ENCODE peak calls at places on chromosomes 3 and 15, in ten cellular contexts. T is activated CD4-positive, alpha-beta T cell treated with anti-CD3 and anti-CD28 coated beads, Interleukin-2, amount 50 U/mL, for 4 hours; Z is NCI-H1105; O is ACHN; P is SK-N-SH; V is omental fat pad; M is endothelial cell; R is vagina; U is NCI-H1930; L is M059J. A is an unnamed sample.

GRCh38 chr3:122324871-122325323 is at the start of gene CSTA:
- DNase-seq in P (no peak), T (no peak), O (no peak), U (no peak), R (no peak), Z (no peak), V (no peak), L (no peak), M (no peak), A (no peak)

GRCh38 chr3:12716605-12717121 is 42.4 kb downstream of the TMEM40 start:
- DNase-seq in R (no peak), L (no peak), O (no peak), M (no peak), P (no peak), V (no peak), U (no peak), T (no peak), Z (no peak), A (no peak)

GRCh38 chr15:88697276-88697675 is 58.5 kb downstream of the ISG20 start:
- DNase-seq in P (no peak), L (no peak), V (no peak), Z (no peak), M (no peak), R (no peak), T (no peak), U (no peak), O (no peak), A (no peak)

GRCh38 chr3:171753025-171753472 is 57.2 kb downstream of the PLD1 start:
- DNase-seq in M (no peak), Z (no peak), V (no peak), T (no peak), P (no peak), O (no peak), L (no peak), U (no peak), R (no peak), A (no peak)

GRCh38 chr3:79517766-79518413 is 249.9 kb downstream of the ROBO1 start:
- DNase-seq in V (no peak), R (no peak), O (peak; percentile 48), T (no peak), Z (no peak), U (peak; percentile 6), L (peak; percentile 39), M (peak; percentile 39), P (peak; percentile 29), A (no peak)

GRCh38 chr3:23776352-23776891 is 29.3 kb upstream of the UBE2E1 start:
- DNase-seq in V (no peak), M (no peak), L (peak; percentile 20), U (no peak), Z (no peak), T (no peak), R (no peak), P (no peak), O (no peak), A (no peak)

GRCh38 chr3:154954750-154955149 is 125.4 kb upstream of the MME start:
- DNase-seq in U (no peak), R (no peak), Z (no peak), P (no peak), V (no peak), T (no peak), O (peak; percentile 24), M (no peak), L (peak; percentile 36), A (no peak)

GRCh38 chr15:63015618-63016017 is 26.9 kb upstream of the TPM1 start:
- DNase-seq in M (no peak), P (no peak), O (peak; percentile 73), Z (no peak), R (no peak), L (peak; percentile 87), T (no peak), U (no peak), V (no peak), A (no peak)

GRCh38 chr15:32849769-32850668 is 132.2 kb downstream of the GREM1 start:
- DNase-seq in V (no peak), P (no peak), O (no peak), L (peak; percentile 96), T (no peak), Z (no peak), R (no peak), U (no peak), M (no peak), A (no peak)

GRCh38 chr3:145124886-145125285 is 1036.1 kb downstream of the PLOD2 start:
- DNase-seq in R (no peak), M (no peak), Z (no peak), L (no peak), P (no peak), U (no peak), V (no peak), T (no peak), O (no peak), A (no peak)

GRCh38 chr15:33735637-33736247 is 232.6 kb upstream of the CHRM5 start:
- DNase-seq in T (no peak), R (no peak), M (peak; percentile 36), O (peak; percentile 41), Z (peak; percentile 34), U (no peak), V (no peak), L (peak; percentile 44), P (peak; percentile 51), A (peak; percentile 18)

GRCh38 chr3:172239218-172239738 is 199.9 kb downstream of the FNDC3B start:
- DNase-seq in Z (no peak), T (no peak), R (no peak), P (no peak), V (no peak), O (no peak), M (no peak), L (no peak), U (no peak), A (no peak)

GRCh38 chr15:72521682-72522081 is 47.6 kb downstream of the ARIH1 start:
- DNase-seq in O (no peak), U (no peak), M (no peak), P (no peak), Z (no peak), T (no peak), L (peak; percentile 47), R (no peak), V (no peak), A (no peak)

GRCh38 chr3:12180218-12180617 is 21.5 kb upstream of the TIMP4 start:
- DNase-seq in V (no peak), L (peak; percentile 84), O (peak; percentile 59), P (peak; percentile 28), T (no peak), R (no peak), Z (no peak), M (peak; percentile 11), U (no peak), A (no peak)

GRCh38 chr3:45896956-45897355 is 10.6 kb downstream of the CCR9 start:
- DNase-seq in O (no peak), R (no peak), T (no peak), V (no peak), P (peak; percentile 34), M (no peak), U (no peak), L (peak; percentile 61), Z (no peak), A (no peak)

GRCh38 chr15:63918317-63918672 is 84.5 kb upstream of the HERC1 start:
- DNase-seq in L (no peak), U (no peak), P (no peak), T (no peak), Z (peak; percentile 12), R (no peak), M (no peak), V (no peak), O (no peak), A (no peak)

GRCh38 chr15:72141171-72142084 is 23.2 kb downstream of the SENP8 start:
- DNase-seq in O (no peak), Z (no peak), T (no peak), U (no peak), M (no peak), R (no peak), L (peak; percentile 36), V (no peak), P (no peak), A (no peak)

GRCh38 chr3:98343647-98344507 is 9.8 kb upstream of the OR5K4 start:
- DNase-seq in L (peak; percentile 82), R (no peak), Z (peak; percentile 40), M (peak; percentile 66), O (peak; percentile 61), P (peak; percentile 22), T (peak; percentile 4), U (peak; percentile 0), V (no peak), A (no peak)

GRCh38 chr3:120652896-120653545 is 29.0 kb downstream of the HGD start:
- DNase-seq in Z (no peak), O (no peak), R (no peak), M (no peak), P (no peak), V (no peak), U (no peak), T (no peak), L (no peak), A (no peak)

GRCh38 chr3:111812680-111813079 is 46.4 kb upstream of the PHLDB2 start:
- DNase-seq in V (no peak), T (no peak), P (no peak), U (no peak), R (no peak), Z (no peak), O (peak; percentile 56), M (no peak), L (no peak), A (no peak)

GRCh38 chr3:29384640-29385039 is 103.8 kb downstream of the RBMS3 start:
- DNase-seq in O (no peak), L (peak; percentile 78), T (no peak), P (peak; percentile 34), V (no peak), Z (no peak), U (no peak), R (no peak), M (no peak), A (no peak)

GRCh38 chr15:34292591-34292990 is 45.0 kb downstream of the SLC12A6 start:
- DNase-seq in O (no peak), R (no peak), T (no peak), U (no peak), V (no peak), L (no peak), P (no peak), Z (no peak), M (no peak), A (no peak)

GRCh38 chr3:52931889-52932288 is 34.5 kb upstream of the STIMATE start:
- DNase-seq in P (no peak), L (no peak), Z (no peak), U (no peak), V (no peak), R (no peak), T (no peak), M (no peak), O (no peak), A (no peak)

GRCh38 chr3:175818811-175819464 is 959.8 kb downstream of the NAALADL2 start:
- DNase-seq in R (no peak), Z (peak; percentile 6), O (no peak), M (no peak), V (no peak), L (peak; percentile 38), U (no peak), T (no peak), P (no peak), A (no peak)

GRCh38 chr3:63051920-63052319 is 176.7 kb upstream of the CADPS start:
- DNase-seq in T (no peak), U (no peak), L (peak; percentile 33), M (no peak), V (no peak), Z (no peak), P (no peak), O (peak; percentile 6), R (no peak), A (no peak)

GRCh38 chr3:139355937-139356336 is 12.1 kb downstream of the MRPS22 start:
- DNase-seq in M (no peak), R (no peak), Z (no peak), U (no peak), P (no peak), V (no peak), O (no peak), L (no peak), T (no peak), A (no peak)

GRCh38 chr3:193589616-193590015 is 3.4 kb upstream of the OPA1 start:
- DNase-seq in U (no peak), V (no peak), T (no peak), M (no peak), O (no peak), R (no peak), Z (no peak), P (no peak), L (no peak), A (no peak)

GRCh38 chr3:136247436-136247835 is 2.7 kb upstream of the PCCB start:
- DNase-seq in R (no peak), T (no peak), O (no peak), M (no peak), P (no peak), U (no peak), L (no peak), Z (no peak), V (no peak), A (no peak)